ENCODE peak calls at places on chromosome 21, in seven cellular contexts. One of them, this sample, is unnamed.
A peak's percentile ranks its signal among the peaks of the same experiment; 100 is the strongest.

GRCh38 chr21:20997633-20998455 is at the start of gene NCAM2:
- DNase-seq in right lobe of liver: peak; percentile 53
- DNase-seq in AG09309: no peak
- DNase-seq in GM06990: peak; percentile 14
- DNase-seq in A673: peak; percentile 93
- DNase-seq in GM23338: peak; percentile 87
- DNase-seq in Peyer's patch: peak; percentile 61
- DNase-seq in this sample: peak; percentile 59

GRCh38 chr21:25567472-25567871 is 39.8 kb downstream of the MRPL39 start:
- DNase-seq in GM06990: no peak
- DNase-seq in Peyer's patch: no peak
- DNase-seq in GM23338: no peak
- DNase-seq in AG09309: no peak
- DNase-seq in A673: no peak
- DNase-seq in right lobe of liver: no peak
- DNase-seq in this sample: no peak

GRCh38 chr21:20004353-20004752 is 993.9 kb upstream of the NCAM2 start:
- DNase-seq in GM23338: peak; percentile 28
- DNase-seq in AG09309: no peak
- DNase-seq in A673: no peak
- DNase-seq in Peyer's patch: no peak
- DNase-seq in right lobe of liver: no peak
- DNase-seq in GM06990: no peak
- DNase-seq in this sample: no peak

GRCh38 chr21:34199121-34199910 is 125.9 kb downstream of the MRPS6 start:
- DNase-seq in GM06990: no peak
- DNase-seq in Peyer's patch: no peak
- DNase-seq in A673: no peak
- DNase-seq in right lobe of liver: no peak
- DNase-seq in GM23338: no peak
- DNase-seq in AG09309: no peak
- DNase-seq in this sample: no peak

GRCh38 chr21:9839011-9839661 is 682.2 kb upstream of the TPTE start:
- DNase-seq in A673: no peak
- DNase-seq in right lobe of liver: peak; percentile 57
- DNase-seq in AG09309: no peak
- DNase-seq in GM06990: no peak
- DNase-seq in GM23338: no peak
- DNase-seq in Peyer's patch: no peak
- DNase-seq in this sample: no peak

GRCh38 chr21:26811031-26811430 is 34.2 kb downstream of the ADAMTS1 start:
- DNase-seq in GM06990: no peak
- DNase-seq in right lobe of liver: no peak
- DNase-seq in AG09309: no peak
- DNase-seq in GM23338: no peak
- DNase-seq in Peyer's patch: no peak
- DNase-seq in A673: no peak
- DNase-seq in this sample: no peak

GRCh38 chr21:17660449-17660848 is 47.7 kb upstream of the BTG3 start:
- DNase-seq in GM06990: no peak
- DNase-seq in AG09309: no peak
- DNase-seq in right lobe of liver: no peak
- DNase-seq in GM23338: no peak
- DNase-seq in Peyer's patch: no peak
- DNase-seq in A673: peak; percentile 24
- DNase-seq in this sample: no peak

GRCh38 chr21:28799926-28800325 is 192.8 kb downstream of the LTN1 start:
- DNase-seq in GM06990: no peak
- DNase-seq in AG09309: no peak
- DNase-seq in A673: no peak
- DNase-seq in Peyer's patch: no peak
- DNase-seq in right lobe of liver: no peak
- DNase-seq in GM23338: no peak
- DNase-seq in this sample: no peak

GRCh38 chr21:39658066-39658465 is 45.3 kb downstream of the B3GALT5 start:
- DNase-seq in Peyer's patch: peak; percentile 19
- DNase-seq in GM06990: no peak
- DNase-seq in A673: no peak
- DNase-seq in GM23338: no peak
- DNase-seq in AG09309: no peak
- DNase-seq in right lobe of liver: no peak
- DNase-seq in this sample: no peak

GRCh38 chr21:39599191-39599966 is 13.4 kb upstream of the B3GALT5 start:
- DNase-seq in AG09309: no peak
- DNase-seq in right lobe of liver: no peak
- DNase-seq in A673: no peak
- DNase-seq in Peyer's patch: no peak
- DNase-seq in GM06990: no peak
- DNase-seq in GM23338: no peak
- DNase-seq in this sample: no peak

GRCh38 chr21:39048064-39048463 is 135.2 kb downstream of the PSMG1 start:
- DNase-seq in GM23338: peak; percentile 93
- DNase-seq in GM06990: no peak
- DNase-seq in right lobe of liver: no peak
- DNase-seq in Peyer's patch: peak; percentile 53
- DNase-seq in A673: peak; percentile 12
- DNase-seq in AG09309: no peak
- DNase-seq in this sample: no peak

GRCh38 chr21:26784974-26785373 is 60.2 kb downstream of the ADAMTS1 start:
- DNase-seq in AG09309: no peak
- DNase-seq in Peyer's patch: no peak
- DNase-seq in A673: no peak
- DNase-seq in GM23338: no peak
- DNase-seq in right lobe of liver: no peak
- DNase-seq in GM06990: no peak
- DNase-seq in this sample: no peak

GRCh38 chr21:29342394-29342957 is 43.8 kb downstream of the BACH1 start:
- DNase-seq in A673: peak; percentile 83
- DNase-seq in right lobe of liver: peak; percentile 55
- DNase-seq in GM06990: peak; percentile 60
- DNase-seq in Peyer's patch: peak; percentile 62
- DNase-seq in AG09309: peak; percentile 88
- DNase-seq in GM23338: no peak
- DNase-seq in this sample: peak; percentile 77

GRCh38 chr21:34243562-34243961 is 120.2 kb upstream of the KCNE2 start:
- DNase-seq in A673: peak; percentile 65
- DNase-seq in GM06990: no peak
- DNase-seq in Peyer's patch: peak; percentile 48
- DNase-seq in AG09309: no peak
- DNase-seq in GM23338: peak; percentile 72
- DNase-seq in right lobe of liver: peak; percentile 59
- DNase-seq in this sample: no peak

GRCh38 chr21:26148834-26149354 is 21.7 kb downstream of the APP start:
- DNase-seq in A673: no peak
- DNase-seq in AG09309: no peak
- DNase-seq in right lobe of liver: no peak
- DNase-seq in GM06990: no peak
- DNase-seq in GM23338: peak; percentile 52
- DNase-seq in Peyer's patch: no peak
- DNase-seq in this sample: no peak

GRCh38 chr21:10272216-10272615 is 249.2 kb upstream of the TPTE start:
- DNase-seq in AG09309: no peak
- DNase-seq in Peyer's patch: no peak
- DNase-seq in GM06990: no peak
- DNase-seq in A673: no peak
- DNase-seq in GM23338: no peak
- DNase-seq in right lobe of liver: peak; percentile 29
- DNase-seq in this sample: no peak

GRCh38 chr21:28793043-28793442 is 199.6 kb downstream of the LTN1 start:
- DNase-seq in AG09309: peak; percentile 31
- DNase-seq in GM06990: no peak
- DNase-seq in A673: no peak
- DNase-seq in Peyer's patch: no peak
- DNase-seq in GM23338: peak; percentile 58
- DNase-seq in right lobe of liver: no peak
- DNase-seq in this sample: no peak

GRCh38 chr21:39451332-39452206 is at the start of gene SH3BGR:
- DNase-seq in A673: no peak
- DNase-seq in GM06990: no peak
- DNase-seq in AG09309: no peak
- DNase-seq in GM23338: peak; percentile 93
- DNase-seq in Peyer's patch: no peak
- DNase-seq in right lobe of liver: peak; percentile 56
- DNase-seq in this sample: no peak

GRCh38 chr21:34807881-34808568 is 139.2 kb downstream of the CLIC6 start:
- DNase-seq in AG09309: peak; percentile 89
- DNase-seq in GM23338: no peak
- DNase-seq in Peyer's patch: peak; percentile 60
- DNase-seq in GM06990: peak; percentile 38
- DNase-seq in A673: no peak
- DNase-seq in right lobe of liver: no peak
- DNase-seq in this sample: peak; percentile 79

GRCh38 chr21:19256934-19257660 is 853.5 kb upstream of the TMPRSS15 start:
- DNase-seq in GM06990: no peak
- DNase-seq in GM23338: peak; percentile 38
- DNase-seq in A673: no peak
- DNase-seq in AG09309: no peak
- DNase-seq in right lobe of liver: no peak
- DNase-seq in Peyer's patch: no peak
- DNase-seq in this sample: no peak

GRCh38 chr21:39314155-39315027 is 959 bp upstream of the BRWD1 start:
- DNase-seq in right lobe of liver: peak; percentile 52
- DNase-seq in A673: peak; percentile 58
- DNase-seq in Peyer's patch: peak; percentile 61
- DNase-seq in GM06990: no peak
- DNase-seq in AG09309: no peak
- DNase-seq in GM23338: peak; percentile 75
- DNase-seq in this sample: no peak

GRCh38 chr21:36751383-36751782 is 52.5 kb downstream of the SIM2 start:
- DNase-seq in right lobe of liver: no peak
- DNase-seq in A673: no peak
- DNase-seq in GM06990: no peak
- DNase-seq in GM23338: peak; percentile 31
- DNase-seq in AG09309: no peak
- DNase-seq in Peyer's patch: no peak
- DNase-seq in this sample: no peak

GRCh38 chr21:36753556-36753955 is 54.6 kb downstream of the SIM2 start:
- DNase-seq in GM06990: no peak
- DNase-seq in A673: no peak
- DNase-seq in right lobe of liver: no peak
- DNase-seq in AG09309: peak; percentile 10
- DNase-seq in GM23338: no peak
- DNase-seq in Peyer's patch: no peak
- DNase-seq in this sample: no peak

GRCh38 chr21:36756527-36756926 is 57.6 kb downstream of the SIM2 start:
- DNase-seq in Peyer's patch: no peak
- DNase-seq in right lobe of liver: no peak
- DNase-seq in GM06990: no peak
- DNase-seq in GM23338: no peak
- DNase-seq in A673: no peak
- DNase-seq in AG09309: no peak
- DNase-seq in this sample: no peak

GRCh38 chr21:36757246-36757645 is 58.3 kb downstream of the SIM2 start:
- DNase-seq in AG09309: no peak
- DNase-seq in A673: no peak
- DNase-seq in right lobe of liver: no peak
- DNase-seq in GM06990: no peak
- DNase-seq in Peyer's patch: no peak
- DNase-seq in GM23338: peak; percentile 17
- DNase-seq in this sample: no peak

GRCh38 chr21:36754241-36754881 is 55.4 kb downstream of the SIM2 start:
- DNase-seq in AG09309: no peak
- DNase-seq in GM06990: no peak
- DNase-seq in A673: no peak
- DNase-seq in right lobe of liver: no peak
- DNase-seq in GM23338: no peak
- DNase-seq in Peyer's patch: no peak
- DNase-seq in this sample: no peak
- TF ChIP-seq CTCF in AG09309: no peak
- TF ChIP-seq CTCF in GM06990: no peak
- TF ChIP-seq CTCF in A673: no peak
- TF ChIP-seq CTCF in right lobe of liver: no peak
- TF ChIP-seq CTCF in GM23338: peak; percentile 31
- TF ChIP-seq CTCF in Peyer's patch: no peak
- TF ChIP-seq CTCF in this sample: no peak

GRCh38 chr21:45836268-45836655 is 145.3 kb upstream of the COL6A1 start:
- DNase-seq in A673: no peak
- DNase-seq in right lobe of liver: no peak
- DNase-seq in GM06990: no peak
- DNase-seq in Peyer's patch: no peak
- DNase-seq in GM23338: no peak
- DNase-seq in AG09309: no peak
- DNase-seq in this sample: no peak

GRCh38 chr21:45838636-45839035 is 142.9 kb upstream of the COL6A1 start:
- DNase-seq in GM06990: no peak
- DNase-seq in AG09309: no peak
- DNase-seq in right lobe of liver: no peak
- DNase-seq in GM23338: no peak
- DNase-seq in Peyer's patch: no peak
- DNase-seq in A673: no peak
- DNase-seq in this sample: no peak

GRCh38 chr21:45837936-45838335 is 143.6 kb upstream of the COL6A1 start:
- DNase-seq in AG09309: no peak
- DNase-seq in Peyer's patch: no peak
- DNase-seq in right lobe of liver: no peak
- DNase-seq in GM23338: no peak
- DNase-seq in A673: no peak
- DNase-seq in GM06990: no peak
- DNase-seq in this sample: no peak

GRCh38 chr21:45835301-45836267 is 146.0 kb upstream of the COL6A1 start:
- DNase-seq in A673: no peak
- DNase-seq in GM23338: no peak
- DNase-seq in AG09309: no peak
- DNase-seq in right lobe of liver: no peak
- DNase-seq in Peyer's patch: no peak
- DNase-seq in GM06990: no peak
- DNase-seq in this sample: no peak

GRCh38 chr21:45836694-45837670 is 144.6 kb upstream of the COL6A1 start:
- DNase-seq in A673: no peak
- DNase-seq in AG09309: no peak
- DNase-seq in Peyer's patch: no peak
- DNase-seq in GM23338: no peak
- DNase-seq in GM06990: no peak
- DNase-seq in right lobe of liver: no peak
- DNase-seq in this sample: no peak
- TF ChIP-seq CTCF in A673: no peak
- TF ChIP-seq CTCF in AG09309: no peak
- TF ChIP-seq CTCF in Peyer's patch: no peak
- TF ChIP-seq CTCF in GM23338: peak; percentile 36
- TF ChIP-seq CTCF in GM06990: no peak
- TF ChIP-seq CTCF in right lobe of liver: no peak
- TF ChIP-seq CTCF in this sample: no peak

DNA sequence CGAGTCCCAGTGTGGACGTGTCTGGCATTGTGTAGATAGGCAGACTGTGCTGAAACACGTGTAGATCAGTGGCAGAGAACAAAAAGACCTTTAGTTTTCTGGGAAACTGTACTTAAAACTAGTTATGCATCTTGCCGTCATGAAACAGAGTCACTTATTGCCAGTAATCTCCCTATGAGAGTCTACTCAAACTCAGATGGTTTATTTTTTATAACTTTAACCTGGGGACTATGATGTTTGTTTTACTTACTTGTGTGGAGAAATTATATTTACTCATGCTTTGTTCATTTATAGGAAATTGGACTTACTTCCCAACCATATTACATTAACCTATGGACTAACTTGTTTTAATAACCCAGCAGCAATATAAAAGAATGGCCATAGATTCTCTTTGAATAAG is 54.1 kb upstream of the ABCG1 start:
- DNase-seq in Peyer's patch: no peak
- DNase-seq in right lobe of liver: no peak
- DNase-seq in AG09309: no peak
- DNase-seq in GM06990: no peak
- DNase-seq in A673: no peak
- DNase-seq in GM23338: no peak
- DNase-seq in this sample: no peak
- TF ChIP-seq CTCF in Peyer's patch: no peak
- TF ChIP-seq CTCF in right lobe of liver: no peak
- TF ChIP-seq CTCF in AG09309: no peak
- TF ChIP-seq CTCF in GM06990: no peak
- TF ChIP-seq CTCF in A673: no peak
- TF ChIP-seq CTCF in GM23338: no peak
- TF ChIP-seq CTCF in this sample: no peak

GRCh38 chr21:43816611-43817071 is 27.3 kb downstream of the RRP1 start:
- DNase-seq in Peyer's patch: no peak
- DNase-seq in right lobe of liver: no peak
- DNase-seq in GM23338: peak; percentile 63
- DNase-seq in GM06990: no peak
- DNase-seq in AG09309: no peak
- DNase-seq in A673: no peak
- DNase-seq in this sample: no peak
- TF ChIP-seq CTCF in Peyer's patch: no peak
- TF ChIP-seq CTCF in right lobe of liver: no peak
- TF ChIP-seq CTCF in GM23338: peak; percentile 70
- TF ChIP-seq CTCF in GM06990: peak; percentile 22
- TF ChIP-seq CTCF in AG09309: no peak
- TF ChIP-seq CTCF in A673: no peak
- TF ChIP-seq CTCF in this sample: no peak

This sample was measured in AG09319.